ENCODE peak calls at places on chromosomes 5 and 9, in nine cellular contexts. F is choroid plexus epithelial cell; D is pancreas; C is colonic mucosa; H is activated CD4-positive, alpha-beta memory T cell treated with anti-CD3 and anti-CD28 coated beads for 36 hours; Y is omental fat pad; L is cardiac fibroblast; P is islet precursor cell; S is smooth muscle cell of the brain vasculature. W is an unnamed sample.

GRCh38 chr5:178454821-178455479 is 135.2 kb downstream of the COL23A1 start:
- DNase-seq in F (no peak), D (no peak), C (no peak), H (no peak), Y (no peak), L (no peak), P (peak; percentile 47), S (no peak), W (no peak)

GRCh38 chr5:161431963-161432362 is 114.6 kb downstream of the GABRB2 start:
- DNase-seq in F (no peak), D (no peak), C (no peak), H (no peak), Y (no peak), L (no peak), P (no peak), S (no peak), W (no peak)

GRCh38 chr9:3479516-3480352 is 46.1 kb downstream of the RFX3 start:
- DNase-seq in F (no peak), D (no peak), C (no peak), H (no peak), Y (no peak), L (no peak), P (no peak), S (no peak), W (no peak)

GRCh38 chr9:30732060-30732459 is 1652.4 kb upstream of the ACO1 start:
- DNase-seq in F (no peak), D (no peak), C (no peak), H (no peak), Y (no peak), L (no peak), P (no peak), S (no peak), W (no peak)

GRCh38 chr5:144275329-144275728 is 104.7 kb downstream of the KCTD16 start:
- DNase-seq in F (no peak), D (no peak), C (no peak), H (no peak), Y (no peak), L (no peak), P (no peak), S (no peak), W (no peak)

GRCh38 chr5:73448072-73448432 is 525 bp downstream of the FOXD1 start:
- DNase-seq in F (no peak), D (no peak), C (no peak), H (no peak), Y (no peak), L (no peak), P (peak; percentile 56), S (no peak), W (peak; percentile 59)

GRCh38 chr5:43020294-43020711 is 19.8 kb downstream of the ANXA2R start:
- DNase-seq in F (no peak), D (no peak), C (peak; percentile 32), H (no peak), Y (no peak), L (peak; percentile 55), P (no peak), S (no peak), W (no peak)

GRCh38 chr9:131474711-131475110 is 28.0 kb upstream of the POMT1 start:
- DNase-seq in F (no peak), D (no peak), C (no peak), H (no peak), Y (no peak), L (no peak), P (peak; percentile 37), S (no peak), W (no peak)

GRCh38 chr5:178324481-178325310 is 92.1 kb upstream of the PHYKPL start:
- DNase-seq in F (no peak), D (no peak), C (no peak), H (no peak), Y (no peak), L (no peak), P (no peak), S (no peak), W (no peak)

GRCh38 chr9:34190996-34191892 is 12.4 kb downstream of the UBAP1 start:
- DNase-seq in F (peak; percentile 62), D (no peak), C (no peak), H (no peak), Y (no peak), L (peak; percentile 53), P (no peak), S (peak; percentile 18), W (no peak)

GRCh38 chr9:19331877-19332276 is 48.2 kb downstream of the RPS6 start:
- DNase-seq in F (no peak), D (no peak), C (no peak), H (no peak), Y (no peak), L (no peak), P (no peak), S (no peak), W (no peak)